ENCODE peak calls at places on chromosomes 5 and 9, in five cellular contexts. M, K, S, O and R are unnamed samples.

GRCh38 chr5:40416098-40416497 is 263.6 kb upstream of the PTGER4 start:
- DNase-seq in M (no peak), K (no peak), S (no peak), O (no peak), R (no peak)

GRCh38 chr5:171155621-171156020 is 153.4 kb upstream of the TLX3 start:
- DNase-seq in M (no peak), K (no peak), S (no peak), O (no peak), R (no peak)

GRCh38 chr5:6598351-6598900 is 34.4 kb downstream of the NSUN2 start:
- DNase-seq in M (no peak), K (no peak), S (no peak), O (no peak), R (peak)

GRCh38 chr5:172007153-172007794 is 836 bp upstream of the FBXW11 start:
- DNase-seq in M (no peak), K (no peak), S (no peak), O (no peak), R (no peak)

GRCh38 chr9:10268500-10269485 is 344.0 kb downstream of the PTPRD start:
- DNase-seq in M (no peak), K (no peak), S (peak), O (no peak), R (no peak)

GRCh38 chr5:154369682-154370081 is 76.1 kb upstream of the SAP30L start:
- DNase-seq in M (no peak), K (no peak), S (no peak), O (no peak), R (no peak)

GRCh38 chr5:159128070-159128507 is 28.4 kb upstream of the EBF1 start:
- DNase-seq in M (no peak), K (no peak), S (no peak), O (no peak), R (no peak)

GRCh38 chr5:95955996-95956899 is 5.4 kb downstream of the ELL2 start:
- DNase-seq in M (peak), K (no peak), S (no peak), O (no peak), R (no peak)

GRCh38 chr9:86460211-86461002 is 106.2 kb upstream of the TUT7 start:
- DNase-seq in M (no peak), K (no peak), S (no peak), O (no peak), R (no peak)

GRCh38 chr5:132495063-132495671 is 4.6 kb upstream of the IRF1 start:
- DNase-seq in M (no peak), K (peak), S (no peak), O (peak), R (peak)

GRCh38 chr9:98591696-98592095 is 117.0 kb downstream of the GABBR2 start:
- DNase-seq in M (no peak), K (no peak), S (no peak), O (no peak), R (no peak)

GRCh38 chr9:88106492-88106891 is 31.8 kb downstream of the SPATA31C2 start:
- DNase-seq in M (no peak), K (peak), S (no peak), O (peak), R (no peak)

GRCh38 chr5:61053937-61054336 is 108.3 kb downstream of the SMIM15 start:
- DNase-seq in M (no peak), K (no peak), S (no peak), O (no peak), R (no peak)

GRCh38 chr5:54654211-54654610 is 136.7 kb downstream of the SNX18 start:
- DNase-seq in M (no peak), K (no peak), S (no peak), O (no peak), R (no peak)

GRCh38 chr5:96004754-96005153 is 43.1 kb upstream of the ELL2 start:
- DNase-seq in M (no peak), K (no peak), S (no peak), O (no peak), R (no peak)

GRCh38 chr5:53019320-53019719 is 30.2 kb downstream of the ITGA2 start:
- DNase-seq in M (no peak), K (no peak), S (no peak), O (no peak), R (no peak)

GRCh38 chr9:98410185-98410697 is 154.8 kb upstream of the TBC1D2 start:
- DNase-seq in M (no peak), K (no peak), S (no peak), O (no peak), R (no peak)

GRCh38 chr5:52888363-52888762 is 100.6 kb downstream of the ITGA1 start:
- DNase-seq in M (no peak), K (no peak), S (no peak), O (no peak), R (no peak)

GRCh38 chr9:71758785-71759184 is 9.5 kb downstream of the CEMIP2 start:
- DNase-seq in M (peak), K (no peak), S (no peak), O (no peak), R (no peak)

GRCh38 chr5:41641621-41642020 is 131.2 kb upstream of the PLCXD3 start:
- DNase-seq in M (no peak), K (no peak), S (no peak), O (no peak), R (no peak)

GRCh38 chr5:54390015-54390414 is 65.5 kb upstream of the HSPB3 start:
- DNase-seq in M (peak), K (no peak), S (no peak), O (peak), R (peak)

GRCh38 chr9:38423273-38423938 is 848 bp downstream of the IGFBPL1 start:
- DNase-seq in M (no peak), K (no peak), S (no peak), O (no peak), R (no peak)

GRCh38 chr9:16421534-16421933 is 448.9 kb downstream of the BNC2 start:
- DNase-seq in M (no peak), K (no peak), S (no peak), O (no peak), R (no peak)

GRCh38 chr9:137757139-137757538 is 120.4 kb upstream of the CACNA1B start:
- DNase-seq in M (peak), K (no peak), S (peak), O (no peak), R (peak)

GRCh38 chr5:115838885-115839518 is 2.4 kb downstream of the ATG12 start:
- DNase-seq in M (no peak), K (no peak), S (no peak), O (peak), R (no peak)
- TF ChIP-seq POLR2A in M (no peak), K (no peak), S (no peak), O (no peak), R (no peak)

GRCh38 chr5:142356716-142357468 is 32.1 kb upstream of the SPRY4 start:
- DNase-seq in M (peak), K (peak), S (peak), O (peak), R (peak)

GRCh38 chr5:142358648-142359047 is 33.8 kb upstream of the SPRY4 start:
- DNase-seq in M (no peak), K (no peak), S (no peak), O (no peak), R (no peak)

GRCh38 chr5:142358121-142358520 is 33.3 kb upstream of the SPRY4 start:
- DNase-seq in M (no peak), K (no peak), S (no peak), O (no peak), R (no peak)

GRCh38 chr5:142356318-142356715 is 31.5 kb upstream of the SPRY4 start:
- DNase-seq in M (no peak), K (no peak), S (no peak), O (no peak), R (no peak)

GRCh38 chr5:142357469-142358090 is 32.8 kb upstream of the SPRY4 start:
- DNase-seq in M (no peak), K (no peak), S (no peak), O (no peak), R (no peak)
- TF ChIP-seq POLR2A in M (no peak), K (no peak), S (no peak), O (no peak), R (no peak)

GRCh38 chr5:140672455-140673186 is 755 bp downstream of the DND1 start:
- DNase-seq in M (no peak), K (peak), S (peak), O (no peak), R (no peak)

GRCh38 chr5:140674629-140675028 is 1.3 kb upstream of the DND1 start:
- DNase-seq in M (no peak), K (no peak), S (no peak), O (no peak), R (no peak)

GRCh38 chr5:140671472-140672210 is 1.7 kb downstream of the DND1 start:
- DNase-seq in M (no peak), K (no peak), S (no peak), O (peak), R (no peak)

GRCh38 chr5:140674211-140674610 is 835 bp upstream of the DND1 start:
- DNase-seq in M (no peak), K (no peak), S (no peak), O (no peak), R (no peak)

GRCh38 chr5:140673187-140673976 is at the start of gene DND1:
- DNase-seq in M (no peak), K (no peak), S (no peak), O (no peak), R (no peak)
- TF ChIP-seq POLR2A in M (no peak), K (no peak), S (no peak), O (no peak), R (no peak)

DNA sequence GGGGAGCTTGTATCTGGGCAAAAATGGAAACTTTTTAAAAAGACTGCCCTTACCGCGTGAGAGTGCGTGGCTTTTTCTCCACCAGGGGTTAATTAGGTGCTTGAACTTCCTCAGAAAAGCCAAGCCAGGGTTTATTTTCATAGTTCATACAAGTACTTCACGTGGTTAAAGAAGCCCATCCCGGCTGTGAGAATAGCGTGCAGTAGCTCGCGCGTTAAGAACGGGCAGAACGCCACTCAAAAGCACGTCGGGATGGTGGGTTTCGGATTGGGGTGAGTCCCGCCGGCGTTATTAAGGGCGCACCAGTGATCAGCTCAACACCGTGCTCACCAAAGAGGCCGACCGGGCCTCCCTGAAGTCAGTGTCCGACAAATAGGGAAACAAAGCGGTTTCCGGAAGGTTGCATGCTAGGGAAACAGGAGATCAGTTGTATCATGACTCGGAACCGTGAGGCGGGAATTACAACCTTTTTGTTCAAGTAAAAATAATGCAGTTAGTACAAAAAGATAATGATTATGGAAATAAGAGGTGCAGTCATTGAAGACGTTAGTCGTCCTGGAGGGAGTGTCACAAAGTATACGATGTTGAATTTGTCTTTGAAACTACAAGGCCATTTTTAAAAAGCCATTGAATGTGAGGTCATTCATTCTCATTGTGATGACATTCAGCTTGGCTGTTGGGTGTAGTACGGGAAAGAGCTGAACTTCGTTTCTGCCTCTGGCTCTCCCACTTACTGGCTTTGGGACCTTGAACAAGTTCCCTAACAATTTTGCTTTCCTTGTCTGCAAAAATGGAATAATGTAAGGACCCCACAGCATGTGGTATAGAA is 941 bp downstream of the SETD9 start:
- DNase-seq in M (peak), K (no peak), S (peak), O (peak), R (peak)
- TF ChIP-seq POLR2A in M (no peak), K (no peak), S (peak), O (peak), R (no peak)

DNA sequence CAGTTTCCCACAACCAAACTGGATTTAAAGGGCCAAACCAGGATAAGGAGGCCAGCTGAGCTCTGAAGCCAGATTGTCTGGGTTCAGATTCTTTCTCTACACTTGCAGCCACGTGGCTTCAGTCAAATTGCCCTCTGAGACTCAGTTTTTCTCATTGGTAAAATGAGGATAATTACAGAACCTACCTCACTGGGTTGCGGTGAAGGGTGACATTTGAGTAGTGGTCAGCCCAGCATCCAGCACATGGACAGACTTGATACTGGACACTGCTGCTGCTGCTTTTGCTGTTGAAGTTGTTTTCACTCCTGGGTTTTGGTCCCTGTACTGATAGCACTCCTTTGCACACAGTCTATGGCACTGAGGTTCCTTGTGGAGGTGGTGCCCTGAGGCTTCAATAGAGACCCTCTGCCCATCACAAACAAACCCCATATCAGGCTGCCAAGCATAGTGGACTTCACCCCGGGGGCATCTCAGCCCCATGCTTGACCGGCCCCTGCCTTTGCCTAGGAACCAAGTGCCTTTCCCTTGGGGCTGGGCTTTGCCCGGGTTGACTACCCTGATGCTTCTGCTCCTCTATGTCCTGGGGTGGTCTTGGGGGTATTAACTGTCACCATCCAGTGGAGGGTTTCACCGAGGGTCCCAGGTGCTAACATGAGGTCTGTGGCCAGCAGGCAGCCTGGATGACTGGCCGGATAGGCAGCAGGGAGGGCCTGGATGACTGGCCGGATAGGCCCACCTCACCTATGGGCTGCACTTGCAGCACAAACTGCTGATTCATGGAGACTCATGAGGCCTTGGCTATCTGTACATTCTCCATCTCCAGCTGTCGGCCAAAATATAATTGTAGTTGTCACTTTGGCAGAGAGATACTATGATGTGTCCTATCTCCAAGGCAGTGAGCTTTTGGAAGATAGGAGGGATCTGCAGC is 25.9 kb upstream of the CDKN2AIPNL start:
- DNase-seq in M (no peak), K (no peak), S (no peak), O (no peak), R (no peak)
- TF ChIP-seq POLR2A in M (no peak), K (no peak), S (no peak), O (no peak), R (no peak)

GRCh38 chr9:92324451-92324850 is 699 bp downstream of the NOL8 start:
- DNase-seq in M (no peak), K (no peak), S (no peak), O (no peak), R (no peak)

GRCh38 chr9:92327283-92327850 is 1.6 kb downstream of the CENPP start:
- DNase-seq in M (no peak), K (no peak), S (no peak), O (no peak), R (no peak)

GRCh38 chr9:92324889-92325268 is 271 bp downstream of the NOL8 start:
- DNase-seq in M (no peak), K (peak), S (peak), O (no peak), R (no peak)

GRCh38 chr9:92325991-92326500 is 293 bp downstream of the CENPP start:
- DNase-seq in M (no peak), K (no peak), S (no peak), O (no peak), R (no peak)

DNA sequence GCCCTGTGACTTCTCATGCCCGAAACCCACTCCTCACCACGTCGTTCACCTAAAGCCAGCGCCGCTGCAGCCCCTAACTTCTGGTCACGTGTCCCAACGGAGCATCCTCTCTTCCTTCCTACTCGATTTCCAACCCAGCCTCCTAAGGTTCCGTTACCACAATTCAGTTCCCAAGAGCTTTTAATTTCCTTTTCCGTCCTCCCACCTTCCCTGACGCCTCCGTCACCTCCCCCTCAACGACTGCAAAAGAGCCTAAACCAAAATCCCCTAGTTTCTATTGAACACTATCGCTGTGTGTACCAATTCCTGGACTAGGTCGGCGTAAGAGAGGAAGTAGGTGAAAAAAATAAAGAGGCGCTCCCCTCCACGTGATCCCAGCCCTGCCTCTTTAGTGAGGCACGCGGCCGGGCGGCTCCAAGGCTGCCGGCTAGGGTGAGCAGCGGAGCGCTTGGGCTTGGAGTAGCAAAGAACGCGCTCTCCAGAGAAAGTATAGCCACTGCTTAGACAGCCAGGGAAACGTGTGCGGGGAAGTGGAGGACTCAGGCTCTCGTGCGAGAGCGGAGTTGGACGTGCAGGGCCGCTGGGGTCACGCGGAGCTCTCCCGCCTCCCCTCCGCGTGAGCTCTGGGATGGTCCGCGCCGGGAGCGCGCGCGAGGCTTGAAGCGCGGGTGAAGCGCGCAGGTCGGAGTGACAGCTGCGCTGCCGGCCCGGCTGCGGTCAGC is at the start of the genes CENPP and NOL8:
- DNase-seq in M (peak), K (peak), S (peak), O (peak), R (peak)
- TF ChIP-seq POLR2A in M (peak), K (peak), S (peak), O (peak), R (no peak)

GRCh38 chr5:129094087-129094923 is at the start of gene ISOC1:
- DNase-seq in M (peak), K (peak), S (peak), O (peak), R (peak)
- TF ChIP-seq POLR2A in M (peak), K (peak), S (peak), O (peak), R (peak)

GRCh38 chr5:472656-473343 is 29.8 kb downstream of the EXOC3 start:
- DNase-seq in M (peak), K (peak), S (peak), O (peak), R (peak)
- TF ChIP-seq POLR2A in M (peak), K (peak), S (peak), O (peak), R (peak)

GRCh38 chr9:134067904-134068741 is at the start of gene BRD3:
- DNase-seq in M (peak), K (peak), S (peak), O (peak), R (peak)
- TF ChIP-seq POLR2A in M (peak), K (peak), S (peak), O (peak), R (peak)